ENCODE peak calls at places on chromosomes 3 and 15, in six cellular contexts. H is colonic mucosa; P is natural killer cell treated with Interleukin-12 subunit alpha and Interleukin-12 subunit beta and Interleukin-15 and Interleukin-18, amount 100 ng/mL, for 72 hours; X is cerebellum; F is iPS-NIHi11; T is M059J. E is an unnamed sample.

GRCh38 chr3:11327619-11328018 is 55.4 kb downstream of the ATG7 start:
- DNase-seq in P (no peak), F (no peak), T (no peak), H (no peak), X (no peak), E (no peak)

GRCh38 chr15:83163032-83163431 is 44.6 kb downstream of the HDGFL3 start:
- DNase-seq in T (no peak), P (no peak), X (no peak), F (no peak), H (no peak), E (no peak)

GRCh38 chr3:197811343-197811742 is 20.3 kb downstream of the LRCH3 start:
- DNase-seq in P (no peak), H (no peak), T (peak), X (no peak), F (no peak), E (peak)

GRCh38 chr3:50241163-50241562 is 5.2 kb downstream of the GNAI2 start:
- DNase-seq in F (peak), P (no peak), T (no peak), X (no peak), H (no peak), E (no peak)

GRCh38 chr3:136249593-136250225 is 431 bp upstream of the PCCB start:
- DNase-seq in P (no peak), F (no peak), X (no peak), H (no peak), T (no peak), E (no peak)

GRCh38 chr3:30576946-30577345 is 29.5 kb upstream of the TGFBR2 start:
- DNase-seq in X (no peak), T (no peak), F (no peak), P (no peak), H (no peak), E (no peak)

GRCh38 chr3:55333923-55334322 is 153.2 kb downstream of the WNT5A start:
- DNase-seq in P (no peak), F (no peak), X (no peak), H (no peak), T (peak), E (no peak)

GRCh38 chr15:60423540-60423939 is 25.8 kb upstream of the ANXA2 start:
- DNase-seq in P (no peak), F (peak), T (peak), X (no peak), H (no peak), E (no peak)

GRCh38 chr15:33098082-33099058 is 96.1 kb downstream of the FMN1 start:
- DNase-seq in X (no peak), F (no peak), T (peak), P (no peak), H (no peak), E (no peak)

GRCh38 chr3:78050276-78051080 is 1010.6 kb downstream of the ROBO2 start:
- DNase-seq in T (no peak), F (no peak), X (no peak), P (no peak), H (no peak), E (no peak)

GRCh38 chr3:42535981-42536784 is 33.7 kb downstream of the VIPR1 start:
- DNase-seq in P (no peak), T (peak), X (no peak), F (peak), H (peak), E (peak)

GRCh38 chr3:136728918-136729317 is 23.3 kb downstream of the STAG1 start:
- DNase-seq in T (peak), X (no peak), H (no peak), P (no peak), F (no peak), E (no peak)

GRCh38 chr15:64009241-64009640 is 37.0 kb downstream of the DAPK2 start:
- DNase-seq in F (no peak), T (no peak), H (no peak), P (no peak), X (no peak), E (no peak)

GRCh38 chr3:59566481-59566975 is 516.7 kb upstream of the CFAP20DC start:
- DNase-seq in T (no peak), H (no peak), F (no peak), X (no peak), P (no peak), E (no peak)

GRCh38 chr3:128070898-128071591 is 18.8 kb downstream of the SEC61A1 start:
- DNase-seq in F (no peak), T (no peak), H (no peak), X (no peak), P (no peak), E (no peak)

GRCh38 chr3:168002786-168003368 is 92.8 kb downstream of the GOLIM4 start:
- DNase-seq in T (peak), F (no peak), P (no peak), X (no peak), H (peak), E (no peak)

GRCh38 chr3:152466784-152467183 is 198.1 kb downstream of the MBNL1 start:
- DNase-seq in F (no peak), H (no peak), T (peak), X (no peak), P (no peak), E (peak)

GRCh38 chr3:182172534-182172933 is 460.8 kb downstream of the SOX2 start:
- DNase-seq in T (no peak), X (no peak), P (no peak), F (peak), H (no peak), E (no peak)

GRCh38 chr3:159919873-159920272 is 68.8 kb upstream of the IL12A start:
- DNase-seq in T (peak), X (no peak), F (no peak), H (no peak), P (no peak), E (no peak)

GRCh38 chr15:48242015-48242414 is 35.9 kb downstream of the SLC12A1 start:
- DNase-seq in F (no peak), P (no peak), H (no peak), X (no peak), T (no peak), E (no peak)

GRCh38 chr15:92377083-92377789 is 16.4 kb upstream of the ST8SIA2 start:
- DNase-seq in H (no peak), F (no peak), T (peak), P (no peak), X (no peak), E (no peak)

GRCh38 chr3:122468896-122469533 is 45.7 kb downstream of the KPNA1 start:
- DNase-seq in X (no peak), H (no peak), T (no peak), P (no peak), F (peak), E (no peak)

GRCh38 chr15:74179983-74180688 is 6.6 kb downstream of the ISLR start:
- DNase-seq in P (no peak), H (no peak), F (no peak), T (peak), X (no peak), E (peak)

GRCh38 chr15:49438970-49439631 is 16.1 kb downstream of the FGF7 start:
- DNase-seq in H (no peak), X (no peak), T (no peak), F (no peak), P (no peak), E (no peak)

GRCh38 chr3:172595648-172596393 is 72.6 kb upstream of the TNFSF10 start:
- DNase-seq in T (peak), X (peak), F (peak), H (peak), P (peak), E (no peak)

GRCh38 chr3:35486295-35486694 is 153.0 kb upstream of the ARPP21 start:
- DNase-seq in H (no peak), F (no peak), T (no peak), P (no peak), X (no peak), E (no peak)

GRCh38 chr15:33756950-33757349 is 211.3 kb upstream of the CHRM5 start:
- DNase-seq in T (peak), H (no peak), P (no peak), F (no peak), X (no peak), E (no peak)

GRCh38 chr3:135531996-135532395 is 433.5 kb upstream of the PPP2R3A start:
- DNase-seq in F (no peak), H (peak), T (no peak), X (no peak), P (no peak), E (no peak)

GRCh38 chr15:91857772-91858171 is 4.3 kb downstream of the SLCO3A1 start:
- DNase-seq in F (no peak), H (no peak), P (no peak), X (no peak), T (no peak), E (no peak)

GRCh38 chr15:45113380-45113990 is 487 bp downstream of the DUOX2 start:
- DNase-seq in X (no peak), F (no peak), T (no peak), H (no peak), P (no peak), E (peak)

GRCh38 chr15:44490628-44491027 is 46.3 kb upstream of the EIF3J start:
- DNase-seq in P (no peak), H (no peak), X (no peak), T (peak), F (no peak), E (no peak)

GRCh38 chr3:149067792-149068352 is 18.5 kb downstream of the HLTF start:
- DNase-seq in P (no peak), X (no peak), T (no peak), H (no peak), F (no peak), E (no peak)

GRCh38 chr3:66803206-66803605 is 194.9 kb upstream of the KBTBD8 start:
- DNase-seq in X (no peak), P (no peak), H (no peak), F (peak), T (no peak), E (no peak)

GRCh38 chr15:67105065-67105951 is 39.9 kb downstream of the SMAD3 start:
- DNase-seq in H (peak), F (peak), X (no peak), P (peak), T (peak), E (no peak)

GRCh38 chr3:178291971-178292370 is 244.3 kb upstream of the KCNMB2 start:
- DNase-seq in P (no peak), T (no peak), X (peak), F (no peak), H (no peak), E (no peak)

GRCh38 chr3:149813367-149814281 is 609 bp downstream of the RNF13 start:
- DNase-seq in F (peak), T (peak), H (peak), P (no peak), X (no peak), E (peak)

GRCh38 chr3:10722921-10723320 is 93.1 kb upstream of the SLC6A11 start:
- DNase-seq in T (no peak), F (no peak), H (no peak), X (peak), P (no peak), E (no peak)

GRCh38 chr15:58551764-58552504 is 120.1 kb downstream of the LIPC start:
- DNase-seq in H (peak), P (no peak), F (no peak), X (no peak), T (peak), E (no peak)

E was measured in SK-N-SH.